ENCODE peak calls at places on chromosomes 5 and 9, in five cellular contexts. R is body of pancreas; W is ACHN; S is stimulated activated CD8-positive, alpha-beta memory T cell treated with anti-CD3 and anti-CD28 coated beads, Interleukin-15, amount 100 ng/mL, for 24 hours; F is KBM-7. G is an unnamed sample.

GRCh38 chr9:106921341-106921899 is 58.5 kb downstream of the ZNF462 start:
- DNase-seq in R (peak), W (no peak), S (no peak), F (peak), G (peak)

GRCh38 chr5:168740055-168740820 is 161.1 kb upstream of the PANK3 start:
- DNase-seq in R (no peak), W (no peak), S (no peak), F (no peak), G (no peak)

GRCh38 chr9:130970855-130971254 is 31.8 kb upstream of the FIBCD1 start:
- DNase-seq in R (no peak), W (no peak), S (no peak), F (no peak), G (no peak)

GRCh38 chr5:81850932-81851331 is 100.0 kb upstream of the SSBP2 start:
- DNase-seq in R (no peak), W (no peak), S (no peak), F (no peak), G (no peak)

GRCh38 chr5:130526708-130527107 is 622.4 kb downstream of the CHSY3 start:
- DNase-seq in R (no peak), W (no peak), S (no peak), F (no peak), G (no peak)

GRCh38 chr9:128245293-128246151 is 30.3 kb downstream of the GOLGA2 start:
- DNase-seq in R (peak), W (no peak), S (no peak), F (peak), G (peak)

GRCh38 chr9:137222190-137223077 is at the start of gene RNF208:
- DNase-seq in R (no peak), W (peak), S (no peak), F (no peak), G (peak)

GRCh38 chr9:21836437-21837161 is 34.2 kb downstream of the MTAP start:
- DNase-seq in R (no peak), W (no peak), S (no peak), F (no peak), G (peak)

GRCh38 chr9:69615880-69616279 is 56.3 kb downstream of the APBA1 start:
- DNase-seq in R (no peak), W (no peak), S (no peak), F (no peak), G (no peak)

GRCh38 chr9:97954550-97954989 is 16.6 kb upstream of the HEMGN start:
- DNase-seq in R (peak), W (peak), S (no peak), F (peak), G (peak)

GRCh38 chr9:115107701-115108100 is 10.3 kb downstream of the TNC start:
- DNase-seq in R (peak), W (no peak), S (no peak), F (no peak), G (no peak)

GRCh38 chr5:56610093-56610698 is 205.2 kb upstream of the MAP3K1 start:
- DNase-seq in R (no peak), W (no peak), S (no peak), F (no peak), G (no peak)

GRCh38 chr5:153585616-153586015 is 95.1 kb downstream of the GRIA1 start:
- DNase-seq in R (no peak), W (no peak), S (no peak), F (no peak), G (no peak)

GRCh38 chr9:110880123-110880522 is 158.1 kb downstream of the LPAR1 start:
- DNase-seq in R (no peak), W (no peak), S (no peak), F (no peak), G (no peak)

GRCh38 chr5:68214472-68215207 is 916 bp upstream of the PIK3R1 start:
- DNase-seq in R (peak), W (peak), S (no peak), F (peak), G (peak)

GRCh38 chr9:114504341-114505186 is 709 bp downstream of the WHRN start:
- DNase-seq in R (peak), W (peak), S (no peak), F (no peak), G (peak)

GRCh38 chr9:71767421-71768321 is 642 bp downstream of the CEMIP2 start:
- DNase-seq in R (peak), W (no peak), S (no peak), F (peak), G (peak)

GRCh38 chr5:40736103-40736875 is 19.5 kb downstream of the TTC33 start:
- DNase-seq in R (peak), W (peak), S (no peak), F (peak), G (peak)

GRCh38 chr9:92489209-92489608 is 6.9 kb upstream of the ASPN start:
- DNase-seq in R (no peak), W (no peak), S (no peak), F (no peak), G (no peak)

GRCh38 chr9:124457079-124457886 is 7.0 kb downstream of the ADGRD2 start:
- DNase-seq in R (no peak), W (no peak), S (no peak), F (no peak), G (no peak)

GRCh38 chr9:127974769-127975261 is 6.0 kb downstream of the EEIG1 start:
- DNase-seq in R (peak), W (no peak), S (no peak), F (no peak), G (no peak)